ENCODE peak calls at places on chromosomes 16 and 17, in four cellular contexts. O, R, W and U are unnamed samples.

GRCh38 chr17:44023545-44024270 is 8.9 kb upstream of the TMEM101 start:
- DNase-seq in W (no peak), O (no peak), R (no peak), U (no peak)

GRCh38 chr17:21286771-21287702 is 2.5 kb downstream of the MAP2K3 start:
- DNase-seq in R (peak), O (no peak), W (no peak), U (no peak)

GRCh38 chr16:14502932-14503741 is 126.9 kb downstream of the PARN start:
- DNase-seq in O (peak), W (no peak), R (no peak), U (no peak)

GRCh38 chr17:19421926-19422325 is 10.9 kb downstream of the RNF112 start:
- DNase-seq in W (no peak), R (no peak), O (no peak), U (no peak)

GRCh38 chr17:3915642-3916012 is 638 bp downstream of the P2RX1 start:
- DNase-seq in R (no peak), W (no peak), O (no peak), U (no peak)

GRCh38 chr17:13182450-13182849 is 164.6 kb upstream of the ELAC2 start:
- DNase-seq in W (no peak), O (no peak), R (no peak), U (no peak)

GRCh38 chr16:11534262-11534661 is 52.5 kb downstream of the LITAF start:
- DNase-seq in O (no peak), W (no peak), R (no peak), U (no peak)

GRCh38 chr16:30131869-30132475 is 9.0 kb upstream of the MAPK3 start:
- DNase-seq in W (no peak), O (no peak), R (no peak), U (no peak)

GRCh38 chr16:2829501-2830354 is at the start of gene ZG16B:
- DNase-seq in O (no peak), R (peak), W (no peak), U (peak)

GRCh38 chr16:3999479-3999868 is 116.8 kb downstream of the ADCY9 start:
- DNase-seq in W (no peak), O (no peak), R (no peak), U (no peak)

GRCh38 chr17:1005361-1005946 is 8.5 kb downstream of the TIMM22 start:
- DNase-seq in R (no peak), W (no peak), O (no peak), U (peak)

GRCh38 chr17:49993423-49994037 is 1.5 kb downstream of the DLX3 start:
- DNase-seq in R (no peak), W (no peak), O (no peak), U (peak)

GRCh38 chr16:69890114-69890890 is 60.8 kb upstream of the CLEC18A start:
- DNase-seq in W (no peak), O (no peak), R (no peak), U (peak)

GRCh38 chr16:19218581-19218980 is 50.5 kb downstream of the SYT17 start:
- DNase-seq in R (no peak), O (no peak), W (no peak), U (no peak)

GRCh38 chr16:1773703-1774455 is 945 bp upstream of the MRPS34 start:
- DNase-seq in O (no peak), W (no peak), R (no peak), U (no peak)

GRCh38 chr16:2839650-2840450 is 9.7 kb downstream of the ZG16B start:
- DNase-seq in O (no peak), R (no peak), W (no peak), U (no peak)

GRCh38 chr16:5030251-5030870 is 3.4 kb downstream of the NAGPA start:
- DNase-seq in W (no peak), O (no peak), R (no peak), U (no peak)

GRCh38 chr16:82995927-82996441 is 369.2 kb downstream of the CDH13 start:
- DNase-seq in O (no peak), W (no peak), R (no peak), U (no peak)

GRCh38 chr16:582218-582613 is 7.7 kb upstream of the RAB40C start:
- DNase-seq in O (no peak), R (no peak), W (no peak), U (no peak)

GRCh38 chr16:30985401-30986128 is 558 bp downstream of the HSD3B7 start:
- DNase-seq in O (no peak), R (peak), W (peak), U (peak)

GRCh38 chr16:27426423-27427408 is 24.7 kb downstream of the IL21R start:
- DNase-seq in O (peak), W (peak), R (peak), U (no peak)

GRCh38 chr16:79605999-79606398 is 5.5 kb upstream of the MAF start:
- DNase-seq in O (no peak), R (no peak), W (no peak), U (no peak)

GRCh38 chr17:60641810-60642220 is 35.8 kb upstream of the BCAS3 start:
- DNase-seq in W (peak), R (peak), O (no peak), U (peak)

GRCh38 chr17:4719684-4720221 is 9.3 kb downstream of the ARRB2 start:
- DNase-seq in O (no peak), R (no peak), W (no peak), U (no peak)

GRCh38 chr16:51048544-51048943 is 102.5 kb downstream of the SALL1 start:
- DNase-seq in W (peak), O (no peak), R (no peak), U (no peak)

GRCh38 chr17:3993493-3994220 is 29.4 kb upstream of the ATP2A3 start:
- DNase-seq in R (no peak), W (no peak), O (peak), U (no peak)

GRCh38 chr16:74887084-74887483 is 97.8 kb downstream of the WDR59 start:
- DNase-seq in O (no peak), W (no peak), R (no peak), U (no peak)

GRCh38 chr17:72516772-72517399 is 396.1 kb downstream of the SOX9 start:
- DNase-seq in R (peak), O (no peak), W (no peak), U (no peak)

GRCh38 chr16:86946396-86946795 is 368.0 kb downstream of the FOXL1 start:
- DNase-seq in O (no peak), R (peak), W (no peak), U (no peak)

GRCh38 chr16:82738699-82739098 is 111.9 kb downstream of the CDH13 start:
- DNase-seq in W (no peak), R (no peak), O (no peak), U (no peak)

GRCh38 chr16:71645450-71645849 is 19.5 kb downstream of the MARVELD3 start:
- DNase-seq in R (peak), O (no peak), W (peak), U (peak)

GRCh38 chr17:57475786-57476185 is 219.5 kb downstream of the MSI2 start:
- DNase-seq in O (no peak), W (no peak), R (no peak), U (no peak)

GRCh38 chr16:28935333-28935732 is 3.6 kb downstream of the CD19 start:
- DNase-seq in W (peak), R (no peak), O (no peak), U (no peak)

GRCh38 chr16:83402969-83403368 is 404.8 kb upstream of the HSBP1 start:
- DNase-seq in R (no peak), W (no peak), O (no peak), U (no peak)

GRCh38 chr16:84730406-84731106 is 30.8 kb downstream of the USP10 start:
- DNase-seq in R (peak), O (no peak), W (peak), U (peak)

GRCh38 chr17:38894276-38894675 is 24.4 kb downstream of the LASP1 start:
- DNase-seq in O (no peak), W (peak), R (no peak), U (no peak)

GRCh38 chr17:38892620-38893019 is 22.8 kb downstream of the LASP1 start:
- DNase-seq in R (no peak), W (no peak), O (no peak), U (no peak)

GRCh38 chr17:38893113-38893512 is 23.3 kb downstream of the LASP1 start:
- DNase-seq in R (no peak), W (no peak), O (no peak), U (no peak)

GRCh38 chr17:38892083-38892482 is 22.2 kb downstream of the LASP1 start:
- DNase-seq in W (no peak), O (no peak), R (no peak), U (no peak)

DNA sequence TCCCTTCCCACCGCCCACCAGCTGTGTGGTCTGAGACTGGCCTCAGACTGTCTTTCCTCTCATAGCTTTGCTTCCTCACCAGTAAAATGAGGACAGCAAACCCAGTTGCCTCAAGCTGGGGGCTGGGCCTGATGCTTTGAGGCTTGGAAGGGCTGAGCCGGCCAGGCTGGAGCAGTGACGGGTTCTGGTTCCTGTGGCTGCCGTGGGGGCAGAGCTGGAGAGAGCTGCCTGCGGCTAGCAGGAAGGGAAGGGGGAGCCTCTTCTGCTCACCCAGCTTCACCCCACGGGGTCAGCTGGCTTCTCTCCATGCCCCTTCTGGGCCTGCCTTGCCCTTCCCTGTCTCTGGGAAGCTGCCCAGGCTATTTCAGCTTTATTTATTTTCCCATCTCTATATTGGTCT is 23.8 kb downstream of the LASP1 start:
- DNase-seq in O (no peak), R (no peak), W (no peak), U (no peak)
- TF ChIP-seq MXI1 in O (no peak), R (no peak), W (no peak), U (no peak)

GRCh38 chr17:47741109-47741792 is 8.2 kb downstream of the TBX21 start:
- DNase-seq in R (no peak), W (peak), O (no peak), U (no peak)

GRCh38 chr17:47745037-47745380 is 12.0 kb downstream of the TBX21 start:
- DNase-seq in W (peak), R (no peak), O (no peak), U (no peak)

GRCh38 chr17:47741793-47742145 is 8.7 kb downstream of the TBX21 start:
- DNase-seq in W (no peak), O (no peak), R (no peak), U (no peak)

GRCh38 chr17:47742319-47743181 is 9.5 kb downstream of the TBX21 start:
- DNase-seq in W (peak), R (peak), O (no peak), U (peak)

GRCh38 chr17:47744168-47745036 is 11.4 kb downstream of the TBX21 start:
- DNase-seq in W (peak), O (no peak), R (no peak), U (no peak)
- TF ChIP-seq JUND in W (no peak), O (no peak), R (no peak), U (no peak)

GRCh38 chr16:81543571-81543970 is 99.0 kb downstream of the CMIP start:
- DNase-seq in W (no peak), O (no peak), R (no peak), U (no peak)

GRCh38 chr16:81542609-81543570 is 98.3 kb downstream of the CMIP start:
- DNase-seq in W (no peak), O (no peak), R (peak), U (no peak)

GRCh38 chr16:81544691-81545365 is 100.2 kb downstream of the CMIP start:
- DNase-seq in W (no peak), R (no peak), O (no peak), U (no peak)

GRCh38 chr16:81545470-81546175 is 101.0 kb downstream of the CMIP start:
- DNase-seq in W (no peak), R (no peak), O (no peak), U (no peak)

GRCh38 chr16:81544261-81544660 is 99.7 kb downstream of the CMIP start:
- DNase-seq in W (no peak), O (no peak), R (no peak), U (no peak)
- TF ChIP-seq MXI1 in W (no peak), O (no peak), R (no peak), U (no peak)

GRCh38 chr17:31486351-31487062 is 95.0 kb downstream of the RAB11FIP4 start:
- DNase-seq in W (no peak), R (no peak), O (no peak), U (no peak)
- TF ChIP-seq JUND in W (no peak), R (no peak), O (no peak), U (no peak)

GRCh38 chr17:82204831-82205719 is 7.6 kb downstream of the CCDC57 start:
- DNase-seq in R (no peak), W (no peak), O (no peak), U (peak)
- TF ChIP-seq MXI1 in R (no peak), W (no peak), O (no peak), U (no peak)

DNA sequence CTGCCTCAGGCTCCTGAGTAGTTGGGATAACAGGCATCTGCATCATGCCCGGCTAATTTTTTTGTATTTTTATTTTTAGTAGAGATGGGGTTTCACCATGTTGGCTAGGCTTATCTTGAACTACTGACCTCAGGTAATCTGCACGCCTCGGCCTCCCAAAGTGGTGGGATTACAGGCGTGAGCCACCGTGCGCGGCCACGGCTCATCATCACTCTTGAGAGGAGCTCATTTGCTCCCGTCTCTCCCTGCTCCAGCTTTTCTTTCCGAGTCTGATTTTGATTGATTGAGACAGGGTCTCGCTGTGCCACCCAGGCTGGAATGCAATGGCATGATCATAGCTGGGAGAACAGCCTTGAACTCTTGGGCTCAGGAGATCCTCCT is 12.6 kb downstream of the PGS1 start:
- DNase-seq in R (no peak), W (no peak), O (no peak), U (no peak)
- TF ChIP-seq JUND in R (no peak), W (no peak), O (no peak), U (no peak)

GRCh38 chr17:6591599-6592158 is 35.3 kb upstream of the PITPNM3 start:
- DNase-seq in W (no peak), O (no peak), R (peak), U (no peak)
- TF ChIP-seq MXI1 in W (no peak), O (no peak), R (no peak), U (no peak)

GRCh38 chr17:69474171-69474831 is 59.8 kb downstream of the MAP2K6 start:
- DNase-seq in O (no peak), R (no peak), W (no peak), U (no peak)

GRCh38 chr17:69470702-69471101 is 56.2 kb downstream of the MAP2K6 start:
- DNase-seq in O (no peak), W (no peak), R (no peak), U (no peak)

GRCh38 chr17:69473801-69474170 is 59.3 kb downstream of the MAP2K6 start:
- DNase-seq in W (no peak), O (no peak), R (no peak), U (no peak)

GRCh38 chr17:69468211-69468610 is 53.7 kb downstream of the MAP2K6 start:
- DNase-seq in O (no peak), R (no peak), W (no peak), U (no peak)

GRCh38 chr17:69471406-69471805 is 56.9 kb downstream of the MAP2K6 start:
- DNase-seq in R (no peak), W (no peak), O (no peak), U (no peak)
- TF ChIP-seq JUND in R (no peak), W (no peak), O (no peak), U (no peak)

GRCh38 chr16:56263711-56264608 is 72.7 kb downstream of the GNAO1 start:
- DNase-seq in O (no peak), W (peak), R (peak), U (peak)
- TF ChIP-seq MXI1 in O (no peak), W (no peak), R (peak), U (peak)

DNA sequence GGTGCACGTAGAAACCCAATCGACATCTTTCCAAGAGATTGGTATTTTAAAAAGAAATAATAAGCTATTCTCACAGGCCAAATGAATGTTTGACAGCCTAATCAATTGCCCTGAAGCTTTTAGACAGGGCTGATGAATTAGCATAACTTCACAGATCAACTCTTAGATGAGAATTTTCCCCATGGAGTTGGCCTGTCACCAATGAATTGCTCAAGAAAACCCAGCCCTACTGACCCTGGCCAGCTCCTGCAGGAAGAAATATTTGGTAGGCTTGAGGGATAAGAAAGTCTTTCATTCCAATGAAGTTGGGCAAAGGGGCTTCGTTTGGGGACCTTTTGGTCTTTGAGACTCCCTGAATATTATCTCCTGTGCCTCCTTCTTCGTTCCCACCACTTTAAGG is 23.4 kb upstream of the SEC14L1 start:
- DNase-seq in W (no peak), R (no peak), O (no peak), U (no peak)
- TF ChIP-seq JUND in W (no peak), R (no peak), O (no peak), U (no peak)